ENCODE peak calls at places on chromosomes 4 and X, in four cellular contexts. K, Q, S and O are unnamed samples.

GRCh38 chrX:39688576-39689373 is 409.0 kb downstream of the BCOR start:
- DNase-seq in Q (peak; percentile 73), S (no peak), K (no peak), O (peak; percentile 66)

GRCh38 chr4:3532714-3533336 is 603 bp upstream of the LRPAP1 start:
- DNase-seq in Q (no peak), K (no peak), S (no peak), O (no peak)

GRCh38 chr4:145290953-145291352 is 110.6 kb upstream of the OTUD4 start:
- DNase-seq in K (no peak), Q (no peak), S (no peak), O (no peak)

GRCh38 chrX:54807524-54808108 is at the start of gene MAGED2:
- DNase-seq in S (peak; percentile 50), Q (no peak), K (peak; percentile 28), O (peak; percentile 43)

GRCh38 chr4:48127231-48127881 is 6.7 kb downstream of the TXK start:
- DNase-seq in K (no peak), Q (no peak), S (no peak), O (no peak)

GRCh38 chrX:137823257-137823656 is 257.3 kb downstream of the ZIC3 start:
- DNase-seq in S (no peak), Q (no peak), K (no peak), O (no peak)

GRCh38 chrX:16002185-16002584 is 121.2 kb upstream of the GRPR start:
- DNase-seq in K (no peak), S (no peak), Q (no peak), O (no peak)

GRCh38 chr4:101177146-101177545 is 170.2 kb downstream of the PPP3CA start:
- DNase-seq in K (no peak), Q (no peak), S (no peak), O (no peak)

GRCh38 chr4:8102831-8103230 is 55.8 kb downstream of the ABLIM2 start:
- DNase-seq in Q (no peak), S (no peak), K (no peak), O (no peak)

GRCh38 chr4:174154455-174154854 is 129.0 kb downstream of the FBXO8 start:
- DNase-seq in Q (no peak), S (no peak), K (peak; percentile 17), O (no peak)